ENCODE peak calls at places on chromosomes 1 and 21, in seven cellular contexts. M is endothelial cell; T is NB4; R is foreskin fibroblast; Y is CD8-positive, alpha-beta memory T cell; Q is posterior cingulate gyrus; O is occipital lobe. L is an unnamed sample.

GRCh38 chr1:53470155-53470554 is 11.0 kb downstream of the DMRTB1 start:
- DNase-seq in Y (no peak), Q (peak; percentile 45), M (peak; percentile 98), O (peak; percentile 28), R (peak; percentile 16), T (no peak), L (no peak)

GRCh38 chr1:68010094-68010493 is 40.3 kb downstream of the DIRAS3 start:
- DNase-seq in M (no peak), T (no peak), Q (no peak), O (no peak), Y (no peak), R (no peak), L (no peak)

GRCh38 chr1:36351222-36351977 is 28.0 kb upstream of the EVA1B start:
- DNase-seq in Q (peak; percentile 23), R (peak; percentile 92), M (no peak), O (no peak), Y (no peak), T (no peak), L (no peak)

GRCh38 chr1:86970938-86971337 is 56.5 kb downstream of the HS2ST1 start:
- DNase-seq in Q (no peak), T (no peak), M (no peak), O (no peak), Y (no peak), R (no peak), L (no peak)

GRCh38 chr1:27940297-27940696 is 5.5 kb downstream of the SMPDL3B start:
- DNase-seq in Y (peak; percentile 58), Q (no peak), O (no peak), T (peak; percentile 78), M (peak; percentile 58), R (no peak), L (peak; percentile 29)

GRCh38 chr1:151887028-151887427 is 22.3 kb downstream of the THEM4 start:
- DNase-seq in R (peak; percentile 71), Y (no peak), T (no peak), M (no peak), O (no peak), Q (no peak), L (no peak)

GRCh38 chr1:245873883-245874671 is 633.0 kb downstream of the SMYD3 start:
- DNase-seq in M (no peak), T (no peak), O (no peak), Y (no peak), R (peak; percentile 41), Q (no peak), L (no peak)

GRCh38 chr1:167899253-167899681 is 14.7 kb downstream of the ADCY10 start:
- DNase-seq in M (no peak), R (peak; percentile 44), Y (no peak), T (no peak), Q (no peak), O (no peak), L (no peak)

GRCh38 chr1:230682274-230682673 is 31.6 kb downstream of the AGT start:
- DNase-seq in Y (no peak), R (no peak), O (no peak), M (no peak), T (no peak), Q (peak; percentile 57), L (no peak)

GRCh38 chr1:10856863-10857598 is 60.6 kb upstream of the CASZ1 start:
- DNase-seq in R (no peak), M (no peak), Y (no peak), Q (no peak), O (no peak), T (no peak), L (no peak)

GRCh38 chr1:244231193-244231571 is 180.1 kb downstream of the ZBTB18 start:
- DNase-seq in O (no peak), Q (no peak), Y (no peak), T (no peak), R (no peak), M (no peak), L (no peak)

GRCh38 chr1:72140222-72140621 is 142.1 kb downstream of the NEGR1 start:
- DNase-seq in M (no peak), R (peak; percentile 2), Y (no peak), Q (no peak), O (no peak), T (no peak), L (no peak)

GRCh38 chr1:167955915-167956314 is 19.0 kb upstream of the MPC2 start:
- DNase-seq in R (no peak), Y (no peak), T (no peak), O (no peak), M (no peak), Q (no peak), L (no peak)

GRCh38 chr1:182457844-182458243 is 7.9 kb downstream of the RGSL1 start:
- DNase-seq in Y (no peak), Q (no peak), T (no peak), O (no peak), M (no peak), R (no peak), L (no peak)

GRCh38 chr1:197464039-197464438 is 196.0 kb downstream of the CRB1 start:
- DNase-seq in Y (no peak), Q (peak; percentile 9), O (peak; percentile 16), T (peak; percentile 21), M (no peak), R (peak; percentile 52), L (peak; percentile 81)

GRCh38 chr1:119358661-119359060 is 9.9 kb upstream of the HAO2 start:
- DNase-seq in Y (no peak), M (no peak), O (no peak), R (no peak), T (no peak), Q (no peak), L (no peak)

GRCh38 chr1:227372662-227373061 is 54.4 kb upstream of the CDC42BPA start:
- DNase-seq in T (no peak), O (no peak), M (no peak), Y (no peak), R (peak; percentile 73), Q (no peak), L (no peak)

GRCh38 chr1:9338354-9339250 is 45.9 kb downstream of the SPSB1 start:
- DNase-seq in Q (no peak), R (no peak), O (no peak), M (peak; percentile 66), Y (no peak), T (no peak), L (no peak)

GRCh38 chr1:51427438-51427837 is 91.6 kb downstream of the EPS15 start:
- DNase-seq in R (no peak), Q (no peak), T (no peak), M (no peak), O (no peak), Y (no peak), L (no peak)

GRCh38 chr1:175204285-175204684 is 11.7 kb upstream of the KIAA0040 start:
- DNase-seq in O (no peak), M (no peak), R (no peak), Q (peak; percentile 28), Y (no peak), T (no peak), L (no peak)

GRCh38 chr1:39450956-39451601 is 40.4 kb upstream of the BMP8A start:
- DNase-seq in Y (no peak), R (no peak), T (no peak), M (no peak), O (no peak), Q (no peak), L (no peak)

GRCh38 chr1:61419681-61420080 is 305.3 kb downstream of the TM2D1 start:
- DNase-seq in Y (no peak), O (no peak), M (no peak), R (no peak), T (no peak), Q (no peak), L (no peak)

GRCh38 chr1:38585460-38585859 is 274.1 kb downstream of the RRAGC start:
- DNase-seq in R (no peak), Q (no peak), O (no peak), M (no peak), Y (no peak), T (no peak), L (no peak)

GRCh38 chr1:188497020-188497419 is 1668.3 kb downstream of the PLA2G4A start:
- DNase-seq in T (no peak), Q (no peak), R (no peak), Y (no peak), O (no peak), M (no peak), L (no peak)

GRCh38 chr21:36551731-36552457 is 72.0 kb upstream of the CLDN14 start:
- DNase-seq in O (no peak), Q (no peak), R (peak; percentile 81), T (no peak), Y (no peak), M (no peak), L (no peak)

GRCh38 chr21:31667639-31668038 is 8.1 kb downstream of the SOD1 start:
- DNase-seq in R (no peak), M (no peak), Q (no peak), T (no peak), Y (no peak), O (no peak), L (no peak)

GRCh38 chr1:109395602-109396512 is 1.9 kb downstream of the SORT1 start:
- DNase-seq in Q (no peak), O (no peak), R (no peak), M (no peak), T (peak; percentile 70), Y (no peak), L (peak; percentile 69)

GRCh38 chr1:204145033-204145504 is 6.8 kb downstream of the ETNK2 start:
- DNase-seq in Y (no peak), M (no peak), O (no peak), Q (no peak), R (no peak), T (no peak), L (no peak)